ENCODE peak calls at places on chromosomes 16 and 17, in nine cellular contexts. I is C1 segment of cervical spinal cord, O is nucleus accumbens, E is HTR-8/SVneo, R is EL, G is ovary, S is spleen, W is BJ, X is activated T-cell treated with anti-CD3 and anti-CD28 coated beads for 1 hour. M is an unnamed sample.

GRCh38 chr16:12119562-12119961 is 143.0 kb downstream of the SNX29 start:
- DNase-seq in E (no peak), G (peak; percentile 43), I (no peak), O (no peak), S (no peak), X (no peak), W (no peak), R (no peak), M (no peak)

GRCh38 chr16:53207810-53208752 is 153.3 kb downstream of the CHD9 start:
- DNase-seq in O (peak; percentile 41), E (peak; percentile 85), R (peak; percentile 86), I (peak; percentile 67), G (peak; percentile 20), W (peak; percentile 37), X (no peak), S (no peak), M (no peak)

GRCh38 chr17:61129876-61130275 is 269.8 kb upstream of the TBX2 start:
- DNase-seq in I (no peak), O (no peak), W (no peak), R (no peak), E (no peak), G (no peak), X (no peak), S (no peak), M (no peak)

GRCh38 chr17:44078412-44078811 is 7.9 kb downstream of the G6PC3 start:
- DNase-seq in E (no peak), S (no peak), W (no peak), I (no peak), G (no peak), R (no peak), O (no peak), X (no peak), M (no peak)

GRCh38 chr16:13997933-13998332 is 73.2 kb upstream of the MRTFB start:
- DNase-seq in G (no peak), O (no peak), I (no peak), E (no peak), W (no peak), S (no peak), X (no peak), R (no peak), M (no peak)

GRCh38 chr16:9706217-9706616 is 476.0 kb downstream of the GRIN2A start:
- DNase-seq in G (no peak), X (no peak), R (peak; percentile 19), W (no peak), I (no peak), O (no peak), S (no peak), E (no peak), M (no peak)

GRCh38 chr16:55510185-55510805 is 1.4 kb downstream of the LPCAT2 start:
- DNase-seq in G (no peak), X (no peak), O (no peak), E (no peak), W (no peak), R (no peak), I (no peak), S (no peak), M (no peak)

GRCh38 chr17:75404739-75405364 is 626 bp downstream of the GRB2 start:
- DNase-seq in G (peak; percentile 33), E (peak; percentile 37), X (peak; percentile 32), R (peak; percentile 49), W (no peak), I (peak; percentile 55), O (no peak), S (peak; percentile 90), M (peak; percentile 38)

GRCh38 chr17:69405096-69405495 is 9.4 kb upstream of the MAP2K6 start:
- DNase-seq in G (no peak), S (no peak), O (no peak), W (no peak), E (no peak), X (no peak), I (no peak), R (no peak), M (no peak)

GRCh38 chr17:57211543-57211942 is 44.8 kb upstream of the MSI2 start:
- DNase-seq in O (no peak), S (no peak), G (no peak), E (no peak), W (no peak), R (peak; percentile 20), X (no peak), I (no peak), M (no peak)

GRCh38 chr17:6492892-6493674 is 48.8 kb downstream of the PIMREG start:
- DNase-seq in E (no peak), X (no peak), O (no peak), R (no peak), S (peak; percentile 7), W (no peak), G (peak; percentile 77), I (no peak), M (no peak)

GRCh38 chr17:75571197-75571884 is 16.3 kb upstream of the MYO15B start:
- DNase-seq in R (no peak), I (peak; percentile 19), S (peak; percentile 92), W (no peak), G (no peak), O (no peak), X (no peak), E (no peak), M (no peak)

GRCh38 chr16:68790130-68790761 is 53.1 kb upstream of the TANGO6 start:
- DNase-seq in I (no peak), O (no peak), X (no peak), E (peak; percentile 78), G (peak; percentile 46), W (peak; percentile 26), S (no peak), R (peak; percentile 88), M (no peak)

GRCh38 chr16:49158029-49158642 is 123.5 kb downstream of the CBLN1 start:
- DNase-seq in X (no peak), W (no peak), R (peak; percentile 7), G (no peak), O (no peak), S (no peak), E (no peak), I (no peak), M (no peak)

GRCh38 chr17:30101686-30102390 is 14.8 kb upstream of the NSRP1 start:
- DNase-seq in S (no peak), W (no peak), O (no peak), E (no peak), R (no peak), I (no peak), X (no peak), G (no peak), M (no peak)